ENCODE peak calls at places on chromosomes 6 and 20, in four cellular contexts. K, J, P and G are unnamed samples.

GRCh38 chr6:147077251-147077650 is 127.0 kb upstream of the STXBP5 start:
- DNase-seq in K (no peak), J (no peak), P (no peak), G (no peak)

GRCh38 chr6:42460892-42461291 is 9.2 kb upstream of the TRERF1 start:
- DNase-seq in P (no peak), K (no peak), J (no peak), G (peak)

GRCh38 chr6:34412643-34413214 is 13.1 kb downstream of the RPS10 start:
- DNase-seq in J (no peak), P (no peak), K (no peak), G (peak)

GRCh38 chr20:53165452-53165851 is 193.3 kb downstream of the TSHZ2 start:
- DNase-seq in K (no peak), J (no peak), P (no peak), G (no peak)

GRCh38 chr6:157332813-157333212 is 9.5 kb upstream of the TMEM242 start:
- DNase-seq in K (no peak), J (no peak), P (no peak), G (no peak)

GRCh38 chr6:156585859-156586258 is 191.3 kb upstream of the ARID1B start:
- DNase-seq in J (no peak), K (no peak), P (no peak), G (no peak)

GRCh38 chr20:47274449-47275108 is 81.9 kb downstream of the ZMYND8 start:
- DNase-seq in P (no peak), K (peak), J (peak), G (peak)

GRCh38 chr6:21965029-21965428 is 331.8 kb downstream of the PRL start:
- DNase-seq in K (no peak), P (no peak), J (no peak), G (no peak)

GRCh38 chr20:49183444-49183843 is 4.7 kb downstream of the STAU1 start:
- DNase-seq in J (no peak), K (no peak), P (no peak), G (no peak)

GRCh38 chr20:25300496-25301170 is 52.7 kb downstream of the PYGB start:
- DNase-seq in J (no peak), P (no peak), K (no peak), G (peak)

GRCh38 chr6:167111597-167111996 is 11.3 kb upstream of the CCR6 start:
- DNase-seq in K (no peak), J (no peak), P (no peak), G (no peak)

GRCh38 chr6:47435254-47435612 is 42.4 kb upstream of the CD2AP start:
- DNase-seq in P (no peak), K (no peak), J (no peak), G (no peak)

GRCh38 chr6:133641111-133641510 is 247.8 kb upstream of the TCF21 start:
- DNase-seq in K (no peak), P (no peak), J (no peak), G (no peak)

GRCh38 chr6:111843347-111844147 is 29.7 kb downstream of the FYN start:
- DNase-seq in P (peak), J (no peak), K (no peak), G (no peak)

GRCh38 chr20:63625771-63626423 is 1.0 kb downstream of the GMEB2 start:
- DNase-seq in P (peak), K (no peak), J (no peak), G (peak)
- TF ChIP-seq FOS in P (no peak), K (no peak), J (no peak), G (no peak)

GRCh38 chr6:44567406-44567805 is 179.9 kb downstream of the CDC5L start:
- DNase-seq in J (no peak), K (no peak), P (no peak), G (no peak)
- TF ChIP-seq FOS in J (no peak), K (no peak), P (no peak), G (no peak)

GRCh38 chr20:1001981-1002681 is at the start of gene RSPO4:
- DNase-seq in P (no peak), J (no peak), K (no peak), G (no peak)
- TF ChIP-seq FOS in P (no peak), J (no peak), K (no peak), G (no peak)

GRCh38 chr6:84422380-84422968 is 195.0 kb upstream of the CEP162 start:
- DNase-seq in P (peak), K (peak), J (no peak), G (peak)
- TF ChIP-seq FOS in P (no peak), K (no peak), J (no peak), G (no peak)

GRCh38 chr6:135921176-135921575 is 69.7 kb downstream of the PDE7B start:
- DNase-seq in P (no peak), K (no peak), J (no peak), G (peak)

GRCh38 chr6:135922746-135923145 is 71.2 kb downstream of the PDE7B start:
- DNase-seq in J (no peak), P (no peak), K (no peak), G (peak)

GRCh38 chr6:135919026-135919425 is 67.5 kb downstream of the PDE7B start:
- DNase-seq in K (no peak), J (no peak), P (no peak), G (no peak)

GRCh38 chr6:135920689-135921088 is 69.2 kb downstream of the PDE7B start:
- DNase-seq in K (no peak), P (no peak), J (no peak), G (no peak)

GRCh38 chr6:135922170-135922569 is 70.7 kb downstream of the PDE7B start:
- DNase-seq in J (no peak), K (peak), P (no peak), G (peak)
- TF ChIP-seq FOS in J (no peak), K (peak), P (no peak), G (peak)